ENCODE peak calls at places on chromosomes 13 and 19, in six cellular contexts. V, Y, Q, G, T and F are unnamed samples.
A peak's percentile ranks its signal among the peaks of the same experiment; 100 is the strongest.

GRCh38 chr13:73440296-73440895 is 381.6 kb downstream of the KLF5 start:
- DNase-seq in V (no peak), Y (no peak), Q (no peak), G (no peak), T (no peak), F (no peak)

GRCh38 chr19:4369888-4370260 is 26.5 kb downstream of the MPND start:
- DNase-seq in V (peak; percentile 33), Y (no peak), Q (peak; percentile 70), G (no peak), T (peak; percentile 59), F (peak; percentile 60)

GRCh38 chr19:1851581-1852293 is 3.5 kb upstream of the REXO1 start:
- DNase-seq in V (no peak), Y (no peak), Q (no peak), G (no peak), T (no peak), F (peak; percentile 43)

GRCh38 chr13:63184693-63185092 is 1769.0 kb upstream of the PCDH20 start:
- DNase-seq in V (no peak), Y (no peak), Q (no peak), G (no peak), T (peak; percentile 5), F (no peak)

GRCh38 chr13:57631607-57632275 is at the start of gene PCDH17:
- DNase-seq in V (peak; percentile 63), Y (no peak), Q (no peak), G (peak; percentile 62), T (no peak), F (no peak)

GRCh38 chr13:20370815-20371421 is 138.8 kb upstream of the GJB6 start:
- DNase-seq in V (no peak), Y (no peak), Q (no peak), G (no peak), T (peak; percentile 82), F (no peak)

GRCh38 chr13:75482070-75482819 is at the start of gene TBC1D4:
- DNase-seq in V (peak; percentile 90), Y (peak; percentile 85), Q (peak; percentile 90), G (peak; percentile 89), T (peak; percentile 74), F (peak; percentile 2)

GRCh38 chr13:98741741-98742435 is 10.6 kb downstream of the SLC15A1 start:
- DNase-seq in V (no peak), Y (no peak), Q (no peak), G (no peak), T (no peak), F (no peak)

GRCh38 chr19:14582894-14583340 is at the start of gene CLEC17A:
- DNase-seq in V (no peak), Y (no peak), Q (no peak), G (no peak), T (no peak), F (no peak)

GRCh38 chr19:10725415-10725814 is 7.5 kb downstream of the DNM2 start:
- DNase-seq in V (no peak), Y (no peak), Q (no peak), G (no peak), T (no peak), F (no peak)

GRCh38 chr13:113849981-113850721 is 13.7 kb downstream of the GAS6 start:
- DNase-seq in V (peak; percentile 70), Y (no peak), Q (peak; percentile 18), G (no peak), T (no peak), F (no peak)

GRCh38 chr13:34464011-34464410 is 478.1 kb upstream of the NBEA start:
- DNase-seq in V (no peak), Y (no peak), Q (no peak), G (no peak), T (peak; percentile 70), F (no peak)

GRCh38 chr13:73230714-73231113 is 171.9 kb downstream of the KLF5 start:
- DNase-seq in V (no peak), Y (no peak), Q (no peak), G (no peak), T (peak; percentile 62), F (no peak)

GRCh38 chr13:63120883-63121282 is 1705.2 kb upstream of the PCDH20 start:
- DNase-seq in V (no peak), Y (no peak), Q (no peak), G (no peak), T (no peak), F (no peak)

GRCh38 chr19:9791552-9792181 is 23.1 kb upstream of the ZNF846 start:
- DNase-seq in V (peak; percentile 98), Y (peak; percentile 97), Q (peak; percentile 99), G (peak; percentile 88), T (peak; percentile 92), F (peak; percentile 92)

GRCh38 chr13:73653688-73654087 is 480.5 kb downstream of the KLF12 start:
- DNase-seq in V (no peak), Y (no peak), Q (no peak), G (no peak), T (no peak), F (no peak)

GRCh38 chr13:20441066-20441465 is 84.6 kb downstream of the CRYL1 start:
- DNase-seq in V (no peak), Y (no peak), Q (no peak), G (no peak), T (no peak), F (no peak)

GRCh38 chr19:54459282-54460229 is 4.0 kb downstream of the LENG9 start:
- DNase-seq in V (no peak), Y (no peak), Q (peak; percentile 69), G (no peak), T (no peak), F (no peak)

GRCh38 chr19:54460230-54461005 is 3.2 kb downstream of the LENG9 start:
- DNase-seq in V (no peak), Y (no peak), Q (no peak), G (no peak), T (no peak), F (no peak)

GRCh38 chr19:54457773-54458647 is 5.6 kb downstream of the LENG9 start:
- DNase-seq in V (no peak), Y (no peak), Q (no peak), G (no peak), T (no peak), F (no peak)

GRCh38 chr19:54456423-54457373 is 6.9 kb downstream of the LENG9 start:
- DNase-seq in V (no peak), Y (no peak), Q (no peak), G (no peak), T (no peak), F (no peak)

DNA sequence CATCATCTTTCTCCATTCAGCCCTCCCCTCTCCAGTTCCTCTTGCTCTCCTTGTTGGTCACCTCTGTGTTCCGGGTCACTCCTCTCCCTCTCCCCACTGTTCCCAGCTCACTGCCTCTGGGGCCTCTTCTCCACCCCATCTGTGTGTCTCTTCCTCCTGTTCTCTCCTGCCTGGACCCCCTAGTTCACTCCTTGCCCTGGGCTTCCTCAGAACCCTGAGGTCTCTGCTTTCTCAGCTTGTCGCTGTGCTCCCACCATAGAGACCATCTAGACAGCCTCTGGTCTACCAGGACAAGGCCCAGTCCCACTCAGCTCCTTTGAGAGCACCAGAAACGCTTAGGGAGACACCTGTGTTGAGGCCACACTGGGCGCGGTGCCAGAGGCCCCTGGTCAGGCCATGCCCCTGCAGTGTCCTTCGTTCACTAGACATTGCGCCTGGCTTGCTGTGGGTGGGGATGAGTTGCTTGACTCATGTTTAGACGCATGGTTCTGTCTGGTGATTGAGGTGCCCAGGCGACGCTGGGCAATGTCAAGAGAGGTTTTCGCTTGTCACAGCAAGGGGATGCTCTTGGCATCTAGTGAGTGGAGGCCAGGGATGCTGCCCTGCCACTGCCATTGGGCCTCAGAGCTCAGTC is 4.8 kb downstream of the LENG9 start:
- DNase-seq in V (no peak), Y (no peak), Q (no peak), G (no peak), T (no peak), F (no peak)
- H3K36me3 ChIP-seq in V (no peaks in the 10 kb centered on the region), Y (peaks cover 52% of the 10 kb centered on the region), Q (peaks cover 85% of the 10 kb centered on the region), G (peaks cover 74% of the 10 kb centered on the region), T (peaks cover 45% of the 10 kb centered on the region), F (peaks cover 76% of the 10 kb centered on the region)

DNA sequence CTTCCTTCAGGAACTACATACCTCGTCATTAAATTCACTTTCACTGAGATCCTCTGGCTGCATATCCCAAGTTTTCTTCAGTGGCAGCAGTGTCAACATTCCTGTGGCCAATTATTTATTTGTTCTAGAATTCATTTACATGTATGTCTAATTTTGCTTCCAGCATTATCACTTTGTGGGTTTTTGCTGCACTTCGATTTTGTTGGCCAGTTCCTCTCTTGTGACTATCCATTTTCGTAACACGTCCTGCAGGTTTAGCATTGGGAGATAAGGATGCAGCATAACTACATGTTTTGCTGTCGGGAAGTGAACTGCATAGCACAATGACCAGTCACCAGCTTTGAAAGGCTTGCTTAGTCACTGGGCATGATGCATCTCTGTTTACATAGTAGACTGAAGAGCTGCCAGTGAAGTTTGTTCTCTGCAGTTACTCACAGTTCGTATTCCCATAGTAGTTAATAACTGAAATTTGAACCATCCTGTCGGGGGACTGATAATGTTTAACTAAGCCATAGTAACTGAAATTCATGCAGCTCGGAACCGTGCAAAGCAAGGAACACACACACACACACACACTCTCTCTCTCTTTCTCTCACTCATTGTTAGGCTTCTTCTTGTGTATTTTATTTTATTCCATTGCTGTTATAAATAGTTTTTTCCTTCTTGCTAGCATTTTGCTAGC is 28.3 kb downstream of the ZNF507 start:
- DNase-seq in V (no peak), Y (peak; percentile 63), Q (no peak), G (no peak), T (peak; percentile 100), F (no peak)
- H3K36me3 ChIP-seq in V (no peaks in the 10 kb centered on the region), Y (peaks cover 5% of the 10 kb centered on the region), Q (peaks cover 37% of the 10 kb centered on the region), G (peaks cover 42% of the 10 kb centered on the region), T (peaks cover 9% of the 10 kb centered on the region), F (peaks cover 29% of the 10 kb centered on the region)

GRCh38 chr13:97043302-97043701 is 49.0 kb upstream of the OXGR1 start:
- DNase-seq in V (no peak), Y (no peak), Q (no peak), G (no peak), T (peak; percentile 30), F (no peak)
- H3K36me3 ChIP-seq in V (no peaks in the 10 kb centered on the region), Y (no peaks in the 10 kb centered on the region), Q (no peaks in the 10 kb centered on the region), G (no peaks in the 10 kb centered on the region), T (no peaks in the 10 kb centered on the region), F (no peaks in the 10 kb centered on the region)

GRCh38 chr19:16575861-16576689 is 3.9 kb upstream of the SLC35E1 start:
- DNase-seq in V (no peak), Y (no peak), Q (no peak), G (no peak), T (no peak), F (no peak)

GRCh38 chr19:16575282-16575681 is 3.1 kb upstream of the SLC35E1 start:
- DNase-seq in V (no peak), Y (no peak), Q (no peak), G (no peak), T (no peak), F (no peak)

GRCh38 chr19:16579381-16579780 is 7.2 kb upstream of the SLC35E1 start:
- DNase-seq in V (no peak), Y (no peak), Q (no peak), G (no peak), T (no peak), F (no peak)

GRCh38 chr19:16576690-16577530 is 4.7 kb upstream of the SLC35E1 start:
- DNase-seq in V (no peak), Y (no peak), Q (no peak), G (no peak), T (no peak), F (no peak)

DNA sequence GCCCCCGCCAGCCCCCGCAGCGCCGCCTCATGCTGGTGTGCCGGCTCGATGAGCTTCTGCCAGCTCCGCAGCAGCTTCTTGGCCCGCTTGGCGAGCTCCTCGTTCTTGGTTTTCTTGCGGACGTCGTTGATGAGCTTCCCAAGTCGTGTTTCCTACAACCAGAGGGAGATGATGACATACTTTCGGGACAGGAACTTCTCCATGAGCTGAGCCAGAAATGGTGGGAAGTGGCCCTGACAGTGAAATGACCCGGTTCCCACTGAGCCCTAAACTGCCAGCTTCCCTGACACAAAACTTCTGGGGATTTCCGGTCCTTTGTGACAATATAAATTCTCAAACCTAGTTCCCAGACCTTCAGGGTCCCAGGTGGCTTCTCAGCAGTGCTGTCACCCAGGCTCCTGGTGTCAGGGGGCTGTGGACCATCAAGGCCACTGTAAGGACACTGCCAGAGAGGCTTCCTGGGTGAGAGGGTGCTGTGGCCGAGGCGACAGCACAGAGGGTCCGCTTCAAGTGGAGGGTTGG is 5.4 kb upstream of the SLC35E1 start:
- DNase-seq in V (no peak), Y (no peak), Q (no peak), G (no peak), T (no peak), F (no peak)
- H3K36me3 ChIP-seq in V (no peaks in the 10 kb centered on the region), Y (no peaks in the 10 kb centered on the region), Q (peaks cover 46% of the 10 kb centered on the region), G (peaks cover 48% of the 10 kb centered on the region), T (peaks cover 10% of the 10 kb centered on the region), F (peaks cover 46% of the 10 kb centered on the region)